ENCODE peak calls at places on chromosomes 3 and 15, in nine cellular contexts. One of them, this sample, is unnamed.
A peak's percentile ranks its signal among the peaks of the same experiment; 100 is the strongest.

GRCh38 chr3:70726966-70727365 is 414.5 kb upstream of the MDFIC2 start:
- DNase-seq in PC-9: no peak
- DNase-seq in heart left ventricle: no peak
- DNase-seq in ascending aorta: no peak
- DNase-seq in kidney: no peak
- DNase-seq in left ventricle myocardium inferior: no peak
- DNase-seq in Panc1: no peak
- DNase-seq in IMR-90: peak; percentile 89
- DNase-seq in lower lobe of right lung: no peak
- DNase-seq in this sample: no peak

GRCh38 chr15:51077565-51078153 is 17.0 kb downstream of the TNFAIP8L3 start:
- DNase-seq in IMR-90: no peak
- DNase-seq in left ventricle myocardium inferior: peak; percentile 70
- DNase-seq in kidney: peak; percentile 86
- DNase-seq in Panc1: no peak
- DNase-seq in PC-9: no peak
- DNase-seq in lower lobe of right lung: peak; percentile 79
- DNase-seq in heart left ventricle: peak; percentile 70
- DNase-seq in ascending aorta: peak; percentile 88
- DNase-seq in this sample: peak; percentile 58

GRCh38 chr3:69822501-69822900 is 83.2 kb downstream of the MITF start:
- DNase-seq in lower lobe of right lung: no peak
- DNase-seq in ascending aorta: no peak
- DNase-seq in left ventricle myocardium inferior: no peak
- DNase-seq in Panc1: no peak
- DNase-seq in PC-9: no peak
- DNase-seq in heart left ventricle: no peak
- DNase-seq in kidney: no peak
- DNase-seq in IMR-90: no peak
- DNase-seq in this sample: no peak

GRCh38 chr15:39310633-39311032 is 270.2 kb upstream of the THBS1 start:
- DNase-seq in ascending aorta: no peak
- DNase-seq in kidney: no peak
- DNase-seq in PC-9: peak; percentile 51
- DNase-seq in IMR-90: peak; percentile 35
- DNase-seq in Panc1: no peak
- DNase-seq in lower lobe of right lung: no peak
- DNase-seq in left ventricle myocardium inferior: no peak
- DNase-seq in heart left ventricle: no peak
- DNase-seq in this sample: no peak

GRCh38 chr3:109973733-109974132 is 636.4 kb upstream of the DPPA4 start:
- DNase-seq in IMR-90: peak; percentile 15
- DNase-seq in ascending aorta: no peak
- DNase-seq in lower lobe of right lung: no peak
- DNase-seq in PC-9: no peak
- DNase-seq in Panc1: no peak
- DNase-seq in left ventricle myocardium inferior: no peak
- DNase-seq in heart left ventricle: no peak
- DNase-seq in kidney: no peak
- DNase-seq in this sample: no peak

GRCh38 chr3:134650431-134651346 is at the start of gene KY:
- DNase-seq in IMR-90: peak; percentile 26
- DNase-seq in Panc1: no peak
- DNase-seq in left ventricle myocardium inferior: peak; percentile 59
- DNase-seq in kidney: no peak
- DNase-seq in ascending aorta: peak; percentile 73
- DNase-seq in heart left ventricle: peak; percentile 82
- DNase-seq in lower lobe of right lung: peak; percentile 60
- DNase-seq in PC-9: no peak
- DNase-seq in this sample: no peak

GRCh38 chr3:9183811-9184463 is 65.5 kb downstream of the SRGAP3 start:
- DNase-seq in left ventricle myocardium inferior: no peak
- DNase-seq in kidney: no peak
- DNase-seq in heart left ventricle: no peak
- DNase-seq in Panc1: no peak
- DNase-seq in ascending aorta: no peak
- DNase-seq in IMR-90: no peak
- DNase-seq in PC-9: no peak
- DNase-seq in lower lobe of right lung: no peak
- DNase-seq in this sample: no peak

GRCh38 chr15:64334530-64334929 is 21.4 kb downstream of the CSNK1G1 start:
- DNase-seq in Panc1: no peak
- DNase-seq in ascending aorta: no peak
- DNase-seq in PC-9: no peak
- DNase-seq in IMR-90: no peak
- DNase-seq in lower lobe of right lung: no peak
- DNase-seq in kidney: no peak
- DNase-seq in left ventricle myocardium inferior: no peak
- DNase-seq in heart left ventricle: no peak
- DNase-seq in this sample: no peak

GRCh38 chr3:189602471-189602870 is 28.7 kb upstream of the TP63 start:
- DNase-seq in left ventricle myocardium inferior: no peak
- DNase-seq in kidney: no peak
- DNase-seq in ascending aorta: no peak
- DNase-seq in IMR-90: no peak
- DNase-seq in PC-9: no peak
- DNase-seq in heart left ventricle: no peak
- DNase-seq in Panc1: no peak
- DNase-seq in lower lobe of right lung: no peak
- DNase-seq in this sample: no peak

GRCh38 chr3:30353711-30354467 is 252.5 kb upstream of the TGFBR2 start:
- DNase-seq in Panc1: no peak
- DNase-seq in ascending aorta: no peak
- DNase-seq in kidney: no peak
- DNase-seq in lower lobe of right lung: no peak
- DNase-seq in left ventricle myocardium inferior: no peak
- DNase-seq in IMR-90: no peak
- DNase-seq in heart left ventricle: no peak
- DNase-seq in PC-9: no peak
- DNase-seq in this sample: no peak

DNA sequence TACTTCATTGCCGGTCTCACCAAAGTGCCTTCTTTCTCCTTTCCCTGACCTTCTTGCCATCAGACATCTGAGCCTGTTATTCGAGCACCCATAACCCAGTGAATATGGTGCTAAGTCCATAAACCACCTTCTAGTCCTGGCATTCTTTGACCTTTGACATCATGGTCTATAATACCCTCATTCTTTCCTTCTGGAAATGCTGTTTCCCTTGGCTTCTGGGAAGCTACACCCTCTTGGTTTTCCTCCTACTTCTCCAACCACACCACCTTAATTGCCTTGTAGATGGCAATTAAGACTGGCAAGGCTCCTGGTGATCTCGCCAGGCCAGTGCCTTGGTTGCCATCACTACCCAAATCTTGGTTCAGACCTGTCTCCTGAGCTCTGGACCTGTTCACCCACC is 56.1 kb upstream of the TRAK1 start:
- DNase-seq in lower lobe of right lung: no peak
- DNase-seq in kidney: no peak
- DNase-seq in Panc1: no peak
- DNase-seq in PC-9: no peak
- DNase-seq in IMR-90: no peak
- DNase-seq in left ventricle myocardium inferior: no peak
- DNase-seq in heart left ventricle: no peak
- DNase-seq in ascending aorta: no peak
- DNase-seq in this sample: no peak
- H3K4me1 ChIP-seq in lower lobe of right lung: peaks cover 66% of the 10 kb centered on the region
- H3K4me1 ChIP-seq in kidney: peaks cover 24% of the 10 kb centered on the region
- H3K4me1 ChIP-seq in Panc1: peaks cover 58% of the 10 kb centered on the region
- H3K4me1 ChIP-seq in PC-9: no peaks in the 10 kb centered on the region
- H3K4me1 ChIP-seq in IMR-90: peaks cover 47% of the 10 kb centered on the region
- H3K4me1 ChIP-seq in left ventricle myocardium inferior: peaks cover 95% of the 10 kb centered on the region
- H3K4me1 ChIP-seq in heart left ventricle: peaks cover 70% of the 10 kb centered on the region
- H3K4me1 ChIP-seq in ascending aorta: peaks cover 53% of the 10 kb centered on the region
- H3K4me1 ChIP-seq in this sample: peaks cover 2% of the 10 kb centered on the region

GRCh38 chr15:48592221-48592731 is 53.2 kb downstream of the FBN1 start:
- DNase-seq in ascending aorta: no peak
- DNase-seq in Panc1: no peak
- DNase-seq in IMR-90: peak; percentile 94
- DNase-seq in left ventricle myocardium inferior: no peak
- DNase-seq in lower lobe of right lung: no peak
- DNase-seq in kidney: no peak
- DNase-seq in heart left ventricle: no peak
- DNase-seq in PC-9: peak; percentile 65
- DNase-seq in this sample: no peak
- H3K27ac ChIP-seq in ascending aorta: peak overlapping the region; percentile 60
- H3K27ac ChIP-seq in Panc1: no peak overlapping the region
- H3K27ac ChIP-seq in IMR-90: no peak overlapping the region
- H3K27ac ChIP-seq in left ventricle myocardium inferior: no peak overlapping the region
- H3K27ac ChIP-seq in lower lobe of right lung: no peak overlapping the region
- H3K27ac ChIP-seq in kidney: no peak overlapping the region
- H3K27ac ChIP-seq in heart left ventricle: no peak overlapping the region
- H3K27ac ChIP-seq in PC-9: no peak overlapping the region
- H3K27ac ChIP-seq in this sample: no peak overlapping the region

DNA sequence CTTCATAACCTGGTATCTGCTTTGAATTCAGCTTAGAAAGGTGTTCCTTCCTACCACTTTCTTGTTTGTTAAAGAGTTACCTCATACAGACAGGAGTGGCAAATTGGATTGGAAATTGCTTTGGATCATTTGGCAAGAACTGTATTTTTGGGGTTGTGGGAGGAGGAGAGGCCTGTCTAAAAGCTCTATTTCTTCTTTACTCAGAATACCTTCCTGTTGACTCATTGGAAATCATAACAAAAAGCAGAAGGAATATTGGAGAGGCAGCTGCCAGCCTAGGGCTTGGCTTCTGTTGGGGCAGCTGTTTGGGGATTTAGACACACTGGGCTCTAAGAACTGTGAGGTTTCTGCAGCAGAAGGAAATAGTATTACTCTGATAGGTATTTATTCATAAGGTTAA is 14.2 kb downstream of the IQGAP1 start:
- DNase-seq in kidney: no peak
- DNase-seq in left ventricle myocardium inferior: no peak
- DNase-seq in IMR-90: peak; percentile 85
- DNase-seq in ascending aorta: peak; percentile 90
- DNase-seq in heart left ventricle: peak; percentile 45
- DNase-seq in Panc1: peak; percentile 75
- DNase-seq in lower lobe of right lung: no peak
- DNase-seq in PC-9: peak; percentile 91
- DNase-seq in this sample: no peak
- H3K4me1 ChIP-seq in kidney: peaks cover 23% of the 10 kb centered on the region
- H3K4me1 ChIP-seq in left ventricle myocardium inferior: peaks cover 92% of the 10 kb centered on the region
- H3K4me1 ChIP-seq in IMR-90: peaks cover 18% of the 10 kb centered on the region
- H3K4me1 ChIP-seq in ascending aorta: peaks cover 83% of the 10 kb centered on the region
- H3K4me1 ChIP-seq in heart left ventricle: peaks cover 55% of the 10 kb centered on the region
- H3K4me1 ChIP-seq in Panc1: peaks cover 79% of the 10 kb centered on the region
- H3K4me1 ChIP-seq in lower lobe of right lung: peaks cover 92% of the 10 kb centered on the region
- H3K4me1 ChIP-seq in PC-9: peaks cover 73% of the 10 kb centered on the region
- H3K4me1 ChIP-seq in this sample: peaks cover 2% of the 10 kb centered on the region

DNA sequence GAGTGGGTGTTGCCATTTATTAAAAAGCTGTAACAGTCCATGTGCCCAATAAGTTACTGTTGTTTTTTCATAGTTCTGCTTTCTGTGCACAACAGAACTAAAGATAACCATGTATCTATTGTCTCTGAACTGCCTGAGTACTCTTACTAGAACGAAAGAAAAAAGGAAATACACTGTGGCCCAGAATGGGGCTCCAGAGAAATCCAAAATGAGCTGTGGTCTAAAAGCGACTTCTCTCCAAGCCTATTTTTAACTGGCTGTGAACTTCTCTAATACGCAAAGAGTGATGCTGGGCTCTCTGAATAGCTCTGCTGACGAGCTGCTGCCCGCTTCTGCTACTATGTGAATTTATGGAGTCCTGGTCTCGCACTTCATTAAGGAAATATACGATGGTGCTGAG is 56.2 kb upstream of the LPP start:
- DNase-seq in PC-9: no peak
- DNase-seq in kidney: no peak
- DNase-seq in ascending aorta: no peak
- DNase-seq in left ventricle myocardium inferior: no peak
- DNase-seq in IMR-90: no peak
- DNase-seq in Panc1: no peak
- DNase-seq in heart left ventricle: peak; percentile 35
- DNase-seq in lower lobe of right lung: no peak
- DNase-seq in this sample: no peak
- H3K27ac ChIP-seq in PC-9: no peak overlapping the region
- H3K27ac ChIP-seq in kidney: no peak overlapping the region
- H3K27ac ChIP-seq in ascending aorta: no peak overlapping the region
- H3K27ac ChIP-seq in left ventricle myocardium inferior: peak overlapping the region; percentile 67
- H3K27ac ChIP-seq in IMR-90: no peak overlapping the region
- H3K27ac ChIP-seq in Panc1: no peak overlapping the region
- H3K27ac ChIP-seq in heart left ventricle: no peak overlapping the region
- H3K27ac ChIP-seq in lower lobe of right lung: no peak overlapping the region
- H3K27ac ChIP-seq in this sample: no peak overlapping the region

GRCh38 chr3:13148561-13149330 is 75.5 kb upstream of the IQSEC1 start:
- DNase-seq in ascending aorta: no peak
- DNase-seq in left ventricle myocardium inferior: no peak
- DNase-seq in Panc1: no peak
- DNase-seq in PC-9: no peak
- DNase-seq in kidney: peak; percentile 53
- DNase-seq in heart left ventricle: no peak
- DNase-seq in lower lobe of right lung: no peak
- DNase-seq in IMR-90: no peak
- DNase-seq in this sample: no peak

GRCh38 chr3:13149331-13150203 is 76.3 kb upstream of the IQSEC1 start:
- DNase-seq in IMR-90: no peak
- DNase-seq in lower lobe of right lung: no peak
- DNase-seq in Panc1: no peak
- DNase-seq in PC-9: no peak
- DNase-seq in kidney: peak; percentile 45
- DNase-seq in heart left ventricle: no peak
- DNase-seq in left ventricle myocardium inferior: no peak
- DNase-seq in ascending aorta: no peak
- DNase-seq in this sample: no peak

GRCh38 chr3:13148126-13148525 is 74.9 kb upstream of the IQSEC1 start:
- DNase-seq in left ventricle myocardium inferior: no peak
- DNase-seq in IMR-90: no peak
- DNase-seq in heart left ventricle: no peak
- DNase-seq in lower lobe of right lung: no peak
- DNase-seq in ascending aorta: no peak
- DNase-seq in kidney: peak; percentile 31
- DNase-seq in Panc1: no peak
- DNase-seq in PC-9: no peak
- DNase-seq in this sample: no peak

GRCh38 chr3:13152826-13153710 is 79.8 kb upstream of the IQSEC1 start:
- DNase-seq in IMR-90: no peak
- DNase-seq in kidney: peak; percentile 34
- DNase-seq in PC-9: no peak
- DNase-seq in left ventricle myocardium inferior: no peak
- DNase-seq in Panc1: no peak
- DNase-seq in lower lobe of right lung: no peak
- DNase-seq in ascending aorta: no peak
- DNase-seq in heart left ventricle: no peak
- DNase-seq in this sample: no peak

GRCh38 chr3:13150624-13151023 is 77.4 kb upstream of the IQSEC1 start:
- DNase-seq in heart left ventricle: no peak
- DNase-seq in kidney: peak; percentile 22
- DNase-seq in lower lobe of right lung: no peak
- DNase-seq in Panc1: no peak
- DNase-seq in PC-9: no peak
- DNase-seq in IMR-90: no peak
- DNase-seq in ascending aorta: no peak
- DNase-seq in left ventricle myocardium inferior: no peak
- DNase-seq in this sample: no peak
- H3K4me1 ChIP-seq in heart left ventricle: no peaks in the 10 kb centered on the region
- H3K4me1 ChIP-seq in kidney: no peaks in the 10 kb centered on the region
- H3K4me1 ChIP-seq in lower lobe of right lung: no peaks in the 10 kb centered on the region
- H3K4me1 ChIP-seq in Panc1: no peaks in the 10 kb centered on the region
- H3K4me1 ChIP-seq in PC-9: no peaks in the 10 kb centered on the region
- H3K4me1 ChIP-seq in IMR-90: no peaks in the 10 kb centered on the region
- H3K4me1 ChIP-seq in ascending aorta: no peaks in the 10 kb centered on the region
- H3K4me1 ChIP-seq in left ventricle myocardium inferior: peaks cover 6% of the 10 kb centered on the region
- H3K4me1 ChIP-seq in this sample: no peaks in the 10 kb centered on the region